ENCODE peak calls at places on chromosomes 1 and 21, in eight cellular contexts. T is AG08396; Z is stimulated activated naive CD4-positive, alpha-beta T cell treated with Interleukin-2 at 50 U/mL for 16 hours; R is EL; S is psoas muscle; P is astrocyte of the spinal cord; F is NCI-H510A; N is activated T-cell treated with anti-CD3 and anti-CD28 coated beads, Interleukin-2, amount 50 U/mL, for 4 hours. G is an unnamed sample.

GRCh38 chr1:203805689-203806088 is 10.3 kb downstream of the ZBED6 start:
- DNase-seq in T (no peak), Z (no peak), R (no peak), S (no peak), P (no peak), F (no peak), N (no peak), G (no peak)

GRCh38 chr1:183227382-183227781 is 41.3 kb downstream of the LAMC2 start:
- DNase-seq in T (no peak), Z (no peak), R (no peak), S (no peak), P (no peak), F (no peak), N (no peak), G (no peak)

GRCh38 chr1:17236779-17237601 is 11.9 kb upstream of the PADI3 start:
- DNase-seq in T (peak), Z (peak), R (peak), S (peak), P (peak), F (peak), N (peak), G (peak)

GRCh38 chr21:44814498-44815023 is 3.3 kb downstream of the SUMO3 start:
- DNase-seq in T (no peak), Z (no peak), R (no peak), S (no peak), P (no peak), F (no peak), N (no peak), G (no peak)

GRCh38 chr1:97414682-97415312 is 506.0 kb downstream of the DPYD start:
- DNase-seq in T (no peak), Z (no peak), R (no peak), S (no peak), P (no peak), F (no peak), N (no peak), G (no peak)

GRCh38 chr1:114695430-114696093 is at the start of gene AMPD1:
- DNase-seq in T (peak), Z (no peak), R (peak), S (no peak), P (no peak), F (no peak), N (no peak), G (peak)

GRCh38 chr1:240474133-240474614 is 137.8 kb downstream of the GREM2 start:
- DNase-seq in T (no peak), Z (no peak), R (peak), S (no peak), P (peak), F (no peak), N (no peak), G (peak)

GRCh38 chr1:211885746-211886522 is 55.4 kb upstream of the LPGAT1 start:
- DNase-seq in T (no peak), Z (no peak), R (no peak), S (no peak), P (no peak), F (no peak), N (no peak), G (peak)

GRCh38 chr1:109493227-109493626 is 667 bp upstream of the CYB561D1 start:
- DNase-seq in T (no peak), Z (no peak), R (no peak), S (no peak), P (no peak), F (no peak), N (no peak), G (no peak)

GRCh38 chr1:184418955-184419733 is 32.3 kb downstream of the C1orf21 start:
- DNase-seq in T (no peak), Z (no peak), R (peak), S (no peak), P (peak), F (no peak), N (no peak), G (no peak)

GRCh38 chr1:99788896-99789295 is 22.5 kb upstream of the FRRS1 start:
- DNase-seq in T (no peak), Z (no peak), R (no peak), S (no peak), P (no peak), F (no peak), N (no peak), G (no peak)

GRCh38 chr1:212727386-212728181 is 27.9 kb upstream of the BATF3 start:
- DNase-seq in T (peak), Z (peak), R (peak), S (no peak), P (peak), F (no peak), N (no peak), G (peak)

GRCh38 chr1:153919879-153920852 is 2.6 kb downstream of the GATAD2B start:
- DNase-seq in T (peak), Z (peak), R (peak), S (no peak), P (peak), F (no peak), N (no peak), G (no peak)

GRCh38 chr1:241842565-241842964 is 5.4 kb upstream of the EXO1 start:
- DNase-seq in T (peak), Z (no peak), R (peak), S (no peak), P (no peak), F (no peak), N (no peak), G (peak)

GRCh38 chr1:182626527-182626926 is 22.3 kb upstream of the RGS16 start:
- DNase-seq in T (no peak), Z (no peak), R (no peak), S (no peak), P (no peak), F (no peak), N (no peak), G (no peak)

GRCh38 chr1:151047591-151047924 is at the start of gene C1orf56:
- DNase-seq in T (peak), Z (peak), R (peak), S (peak), P (peak), F (peak), N (peak), G (peak)

GRCh38 chr1:224592636-224593579 is 23.2 kb upstream of the CNIH3 start:
- DNase-seq in T (peak), Z (no peak), R (peak), S (peak), P (peak), F (no peak), N (no peak), G (peak)

GRCh38 chr21:34524671-34525601 is 12.9 kb upstream of the KCNE1 start:
- DNase-seq in T (peak), Z (no peak), R (peak), S (no peak), P (peak), F (no peak), N (no peak), G (peak)